ENCODE peak calls at places on chromosomes 16 and 17, in four cellular contexts. X is HFFc6, L is neural crest cell, P is progenitor cell of endocrine pancreas. Y is an unnamed sample.

GRCh38 chr16:23148513-23149266 is 562 bp downstream of the USP31 start:
- DNase-seq in L (peak), P (peak), X (peak), Y (peak)

GRCh38 chr17:74282587-74283370 is 8.7 kb downstream of the DNAI2 start:
- DNase-seq in X (no peak), L (no peak), P (no peak), Y (no peak)

GRCh38 chr17:27860971-27861669 is 32.0 kb downstream of the LYRM9 start:
- DNase-seq in X (no peak), P (no peak), L (no peak), Y (no peak)

GRCh38 chr17:1557355-1558095 is 5.1 kb downstream of the PITPNA start:
- DNase-seq in L (no peak), P (no peak), X (no peak), Y (no peak)

GRCh38 chr17:17843096-17843495 is 6.3 kb upstream of the SREBF1 start:
- DNase-seq in P (no peak), X (no peak), L (no peak), Y (no peak)

GRCh38 chr17:81419333-81419885 is 24.2 kb downstream of the BAHCC1 start:
- DNase-seq in P (no peak), X (peak), L (no peak), Y (no peak)

GRCh38 chr16:50395763-50396710 is 27.2 kb upstream of the BRD7 start:
- DNase-seq in P (no peak), L (no peak), X (no peak), Y (peak)

GRCh38 chr17:72502940-72503341 is 382.1 kb downstream of the SOX9 start:
- DNase-seq in P (no peak), X (peak), L (no peak), Y (no peak)

GRCh38 chr17:45428050-45428953 is 4.4 kb downstream of the ARHGAP27 start:
- DNase-seq in P (peak), X (peak), L (peak), Y (peak)

GRCh38 chr16:69197573-69197972 is 10.6 kb downstream of the SNTB2 start:
- DNase-seq in L (no peak), X (no peak), P (no peak), Y (no peak)

GRCh38 chr17:80632046-80632581 is 87.5 kb downstream of the RPTOR start:
- DNase-seq in P (no peak), X (no peak), L (no peak), Y (no peak)

GRCh38 chr17:67813803-67814180 is 11.5 kb upstream of the BPTF start:
- DNase-seq in P (no peak), X (no peak), L (no peak), Y (no peak)

GRCh38 chr17:17134952-17135340 is 71.2 kb downstream of the PLD6 start:
- DNase-seq in X (no peak), L (no peak), P (no peak), Y (no peak)

GRCh38 chr17:40419559-40420331 is 2.0 kb upstream of the TOP2A start:
- DNase-seq in X (no peak), L (peak), P (no peak), Y (peak)

GRCh38 chr17:81396722-81397313 is 1.6 kb downstream of the BAHCC1 start:
- DNase-seq in P (peak), L (peak), X (peak), Y (no peak)

GRCh38 chr16:27401768-27402568 is at the start of gene IL21R:
- DNase-seq in P (no peak), L (no peak), X (peak), Y (no peak)

GRCh38 chr17:49843774-49844350 is 4.0 kb downstream of the TAC4 start:
- DNase-seq in P (no peak), X (no peak), L (no peak), Y (no peak)
- TF ChIP-seq CTCF in P (peak), X (peak), L (peak), Y (peak)

GRCh38 chr16:57736419-57737281 is 1.1 kb downstream of the KATNB1 start:
- DNase-seq in X (peak), L (no peak), P (no peak), Y (no peak)
- TF ChIP-seq CTCF in X (peak), L (peak), P (peak), Y (peak)

DNA sequence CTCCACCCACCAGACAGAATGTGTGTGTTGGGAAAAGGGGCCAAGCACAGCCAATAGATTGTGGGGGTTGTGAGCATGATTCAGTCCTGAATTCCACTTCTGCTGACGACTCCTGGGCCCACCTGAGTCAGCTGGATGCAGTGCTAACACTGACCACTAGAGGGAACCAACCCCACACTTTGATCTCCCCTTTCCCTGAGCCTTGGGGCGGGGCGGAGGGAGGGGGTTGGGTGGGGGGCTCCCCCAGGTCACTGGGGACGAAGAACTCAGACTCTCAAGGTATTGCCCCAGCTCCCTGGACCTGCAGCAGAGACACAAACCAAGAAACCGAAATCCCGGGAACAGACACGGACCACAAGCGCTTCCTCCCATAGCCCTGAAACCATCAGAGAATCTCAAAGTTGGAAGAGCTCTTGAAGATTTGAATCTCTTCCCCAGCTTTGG is 621 bp upstream of the CSHL1 start:
- DNase-seq in X (no peak), P (peak), L (peak), Y (no peak)
- TF ChIP-seq CTCF in X (peak), P (peak), L (peak), Y (peak)

DNA sequence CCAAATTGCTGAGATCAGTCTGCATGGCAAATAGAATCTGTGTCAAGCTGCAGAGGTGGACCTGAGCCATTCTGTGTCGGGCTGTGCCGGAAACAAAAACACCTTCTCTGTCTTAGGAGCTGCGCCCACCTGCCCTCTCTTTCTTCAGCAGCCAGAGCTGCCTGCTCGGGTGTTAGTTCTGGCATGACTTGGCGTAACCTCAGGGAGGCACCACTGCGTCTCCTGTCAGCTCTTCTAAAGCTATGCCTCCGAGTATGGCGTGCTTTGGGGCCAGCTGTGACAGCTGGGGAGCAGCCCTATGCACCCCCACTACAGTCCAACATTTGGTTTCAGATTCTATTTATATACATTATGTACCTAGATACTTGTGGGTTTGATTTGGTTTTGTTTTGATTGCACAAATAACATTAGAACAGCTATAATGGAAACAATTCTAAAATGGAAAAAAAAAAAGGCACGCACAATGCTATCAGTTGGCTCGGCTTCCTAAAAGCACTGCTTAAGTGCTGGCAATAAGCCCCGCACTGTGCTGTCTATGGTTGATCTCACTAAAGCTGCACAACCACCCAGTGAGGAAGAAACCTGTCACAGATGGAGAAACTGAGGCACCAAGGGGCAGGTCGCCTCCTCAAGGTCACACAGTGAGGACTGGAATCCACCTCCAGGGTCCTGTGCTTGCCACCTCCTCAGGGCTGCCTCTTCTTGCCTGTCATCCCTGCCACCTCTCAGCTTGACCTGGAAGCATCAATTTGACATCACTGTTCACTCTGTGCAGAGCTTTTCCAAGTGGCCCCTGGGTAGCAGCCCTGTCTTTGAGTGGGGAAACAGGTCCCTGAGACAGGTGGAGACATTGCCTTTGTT is 18.7 kb upstream of the ADGRG1 start:
- DNase-seq in X (no peak), L (no peak), P (no peak), Y (no peak)
- TF ChIP-seq CTCF in X (peak), L (no peak), P (no peak), Y (no peak)

GRCh38 chr16:30526137-30526822 is at the start of gene ZNF768:
- DNase-seq in P (peak), X (peak), L (peak), Y (no peak)

GRCh38 chr16:30525844-30526136 is 576 bp downstream of the ZNF768 start:
- DNase-seq in P (no peak), L (no peak), X (no peak), Y (no peak)

GRCh38 chr16:30528799-30529457 is 2.6 kb upstream of the ZNF768 start:
- DNase-seq in P (no peak), X (no peak), L (no peak), Y (no peak)

GRCh38 chr16:30527635-30528178 is 1.3 kb upstream of the ZNF768 start:
- DNase-seq in P (no peak), X (no peak), L (no peak), Y (no peak)

GRCh38 chr16:30526823-30527634 is 663 bp upstream of the ZNF768 start:
- DNase-seq in X (peak), P (peak), L (peak), Y (peak)
- TF ChIP-seq CTCF in X (peak), P (peak), L (peak), Y (peak)

GRCh38 chr16:82639263-82639662 is 12.5 kb downstream of the CDH13 start:
- DNase-seq in L (no peak), X (no peak), P (no peak), Y (no peak)

GRCh38 chr16:82643936-82644630 is 17.3 kb downstream of the CDH13 start:
- DNase-seq in L (no peak), X (no peak), P (no peak), Y (no peak)

GRCh38 chr16:82643136-82643535 is 16.4 kb downstream of the CDH13 start:
- DNase-seq in L (no peak), P (no peak), X (no peak), Y (no peak)

GRCh38 chr16:82639666-82640336 is 13.0 kb downstream of the CDH13 start:
- DNase-seq in L (peak), X (peak), P (peak), Y (no peak)

DNA sequence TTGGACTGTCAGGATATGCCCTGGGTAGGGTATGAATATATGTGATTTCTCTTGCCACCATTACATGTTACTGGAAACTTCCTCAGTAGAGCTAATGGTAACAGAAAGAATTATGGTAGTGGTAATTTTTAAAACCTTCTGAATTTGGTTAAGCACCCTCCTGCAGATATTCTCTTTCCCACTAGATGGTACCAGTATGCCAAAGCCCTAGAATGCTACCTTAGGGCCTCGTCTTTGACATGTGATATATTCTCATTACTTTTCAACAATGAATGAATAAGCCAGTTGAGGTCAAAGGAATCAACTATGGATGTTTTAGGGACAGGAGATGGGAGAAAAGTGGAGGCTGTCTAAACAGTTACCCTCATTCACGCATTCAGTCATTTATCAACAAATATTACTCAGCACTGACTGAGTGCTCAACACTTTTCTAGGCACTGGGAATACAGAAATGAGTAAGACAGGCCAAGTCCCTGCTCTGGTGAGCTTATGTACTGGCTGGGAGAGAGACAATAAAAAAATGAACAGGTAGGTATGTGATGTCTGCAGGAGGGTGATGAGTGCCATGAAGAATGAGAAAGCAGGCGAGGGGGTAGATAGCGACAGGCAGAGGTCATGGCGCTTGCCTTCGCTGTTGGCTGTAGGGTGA is 14.7 kb downstream of the CDH13 start:
- DNase-seq in X (peak), P (no peak), L (no peak), Y (no peak)
- TF ChIP-seq CTCF in X (peak), P (no peak), L (no peak), Y (no peak)

DNA sequence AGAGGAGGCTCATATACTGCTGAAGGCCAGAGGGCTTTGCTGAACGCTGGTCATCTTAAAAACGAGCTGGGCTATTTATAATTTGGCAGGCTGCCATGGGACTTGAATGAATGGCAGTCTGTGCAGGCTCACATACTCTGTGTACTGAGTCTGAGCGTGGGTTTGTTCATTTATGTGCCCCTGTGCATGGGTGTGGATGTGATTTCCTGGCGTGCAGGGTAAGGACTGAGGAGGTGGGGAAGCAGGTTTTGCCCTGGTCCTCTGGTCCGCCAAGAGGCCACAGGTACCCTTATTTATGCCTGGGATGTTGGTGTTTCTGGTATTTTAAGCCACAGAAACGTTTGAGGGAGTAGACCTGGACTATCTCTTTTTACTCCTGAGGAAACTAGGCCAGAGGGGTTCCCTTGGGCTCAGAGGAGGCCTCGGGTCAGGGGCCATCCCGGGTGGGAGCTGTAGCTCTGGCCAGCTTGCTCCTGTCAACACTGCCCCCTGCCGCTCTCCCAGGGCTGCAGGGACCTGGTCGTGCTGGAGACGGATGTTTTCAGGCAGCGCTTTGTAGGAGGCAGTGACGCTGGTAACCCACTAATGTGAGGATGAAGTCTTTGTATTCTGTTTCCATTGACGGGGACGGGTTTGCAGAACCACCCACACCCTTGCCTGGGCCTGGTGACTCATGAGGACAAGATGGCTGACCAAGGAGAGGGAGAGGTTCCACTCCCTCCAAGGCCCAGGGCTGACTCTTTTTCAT is 184.4 kb downstream of the MSI2 start:
- DNase-seq in X (peak), P (peak), L (peak), Y (no peak)
- TF ChIP-seq CTCF in X (no peak), P (peak), L (peak), Y (peak)

GRCh38 chr17:11980813-11981212 is 16.5 kb downstream of the ZNF18 start:
- DNase-seq in X (no peak), L (no peak), P (no peak), Y (no peak)
- TF ChIP-seq CTCF in X (peak), L (peak), P (peak), Y (peak)

GRCh38 chr16:84547539-84548058 is 43.1 kb upstream of the MEAK7 start:
- DNase-seq in L (peak), P (no peak), X (no peak), Y (no peak)
- TF ChIP-seq CTCF in L (no peak), P (no peak), X (no peak), Y (no peak)

GRCh38 chr17:49898547-49899490 is 51.0 kb upstream of the TAC4 start:
- DNase-seq in L (no peak), X (peak), P (no peak), Y (no peak)
- TF ChIP-seq CTCF in L (no peak), X (peak), P (peak), Y (peak)